ENCODE peak calls at places on chromosomes 13 and 19, in five cellular contexts. W is K562, S is GM12878, F is HepG2, V is GM23338. O is an unnamed sample.

GRCh38 chr19:49712397-49712859 is 21.5 kb downstream of the CPT1C start:
- DNase-seq in W (peak), S (no peak), F (peak), V (peak), O (peak)

GRCh38 chr13:95418946-95419345 is 117.7 kb upstream of the ABCC4 start:
- DNase-seq in W (no peak), S (no peak), F (no peak), V (no peak), O (no peak)

GRCh38 chr13:50366488-50367174 is 351.4 kb downstream of the KCNRG start:
- DNase-seq in W (no peak), S (peak), F (no peak), V (no peak), O (no peak)

GRCh38 chr19:5150331-5150901 is 181.5 kb downstream of the KDM4B start:
- DNase-seq in W (no peak), S (no peak), F (no peak), V (no peak), O (no peak)

GRCh38 chr13:42328672-42329071 is 56.7 kb downstream of the AKAP11 start:
- DNase-seq in W (no peak), S (no peak), F (no peak), V (no peak), O (no peak)

GRCh38 chr19:12628040-12629022 is 17.6 kb downstream of the ZNF791 start:
- DNase-seq in W (no peak), S (no peak), F (no peak), V (peak), O (no peak)

GRCh38 chr13:31485183-31485582 is 254.1 kb upstream of the RXFP2 start:
- DNase-seq in W (no peak), S (no peak), F (no peak), V (no peak), O (no peak)

GRCh38 chr13:31962661-31963345 is 68.8 kb upstream of the FRY start:
- DNase-seq in W (no peak), S (no peak), F (peak), V (no peak), O (no peak)

GRCh38 chr19:5292843-5293606 is 47.6 kb downstream of the PTPRS start:
- DNase-seq in W (peak), S (no peak), F (no peak), V (peak), O (peak)

GRCh38 chr13:51834581-51835158 is 10.3 kb downstream of the TMEM272 start:
- DNase-seq in W (no peak), S (no peak), F (no peak), V (no peak), O (no peak)

GRCh38 chr13:47215741-47216140 is 318.9 kb upstream of the HTR2A start:
- DNase-seq in W (no peak), S (no peak), F (no peak), V (peak), O (peak)

GRCh38 chr19:17334414-17335409 is at the start of gene ANO8:
- DNase-seq in W (peak), S (peak), F (peak), V (peak), O (peak)

GRCh38 chr19:17332360-17332676 is 2.3 kb downstream of the ANO8 start:
- DNase-seq in W (no peak), S (no peak), F (no peak), V (no peak), O (no peak)

GRCh38 chr19:17335575-17335974 is 920 bp upstream of the ANO8 start:
- DNase-seq in W (no peak), S (no peak), F (no peak), V (no peak), O (no peak)

GRCh38 chr19:17332677-17333581 is 1.7 kb downstream of the ANO8 start:
- DNase-seq in W (peak), S (peak), F (peak), V (peak), O (peak)

GRCh38 chr19:17333611-17334413 is 843 bp downstream of the ANO8 start:
- DNase-seq in W (peak), S (peak), F (no peak), V (peak), O (peak)
- TF ChIP-seq JUNB in W (no peak), S (peak), F (no peak), V (no peak), O (no peak)

DNA sequence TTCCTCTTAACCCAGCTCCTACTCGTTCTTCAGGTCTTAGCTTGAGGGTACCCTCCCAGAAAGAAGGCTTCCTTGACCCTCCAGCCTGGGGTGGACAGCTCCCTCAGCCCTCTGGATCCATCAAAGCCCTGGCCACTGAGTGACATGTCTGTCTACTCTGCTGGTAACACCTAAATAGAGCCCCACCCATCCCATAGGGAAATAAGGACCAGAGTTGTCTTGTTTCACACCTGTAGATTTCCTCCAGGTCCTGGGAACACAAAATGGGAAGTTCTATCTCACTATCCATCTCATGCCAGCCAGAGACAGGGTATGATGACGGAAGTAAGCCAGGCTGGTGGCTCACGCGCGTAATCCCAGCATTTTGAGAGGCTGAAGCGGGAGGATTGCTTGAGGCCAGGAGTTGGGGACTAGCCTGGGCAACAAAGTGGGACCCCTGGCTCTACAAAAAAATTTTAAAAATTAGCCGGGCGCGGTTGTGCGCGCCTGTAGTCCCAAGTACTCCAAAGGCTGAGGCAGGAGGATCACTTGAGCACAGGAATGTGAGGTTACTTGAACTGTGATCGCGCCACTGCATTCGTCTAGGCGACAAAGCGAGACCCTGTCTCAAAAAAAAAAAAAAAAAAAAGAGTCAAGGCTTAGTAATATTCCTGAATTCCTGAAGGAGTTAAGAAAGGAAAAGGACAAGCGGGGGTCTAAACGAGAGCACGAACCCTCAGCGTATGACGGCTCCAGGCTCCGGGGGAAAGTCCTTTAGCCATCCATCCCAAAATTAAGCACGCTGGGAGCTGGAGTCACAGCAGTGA is 544 bp upstream of the CCDC97 start:
- DNase-seq in W (no peak), S (no peak), F (no peak), V (no peak), O (no peak)
- TF ChIP-seq JUNB in W (no peak), S (no peak), F (no peak), V (no peak), O (no peak)

GRCh38 chr19:1744133-1744665 is 9.1 kb upstream of the ONECUT3 start:
- DNase-seq in W (no peak), S (no peak), F (no peak), V (no peak), O (no peak)
- TF ChIP-seq JUNB in W (no peak), S (no peak), F (no peak), V (no peak), O (no peak)

GRCh38 chr19:31389874-31390273 is 40.6 kb upstream of the TSHZ3 start:
- DNase-seq in W (no peak), S (no peak), F (no peak), V (no peak), O (no peak)

GRCh38 chr19:31390721-31391120 is 41.5 kb upstream of the TSHZ3 start:
- DNase-seq in W (no peak), S (no peak), F (no peak), V (no peak), O (no peak)

GRCh38 chr19:31387662-31388175 is 38.5 kb upstream of the TSHZ3 start:
- DNase-seq in W (no peak), S (no peak), F (no peak), V (no peak), O (no peak)

GRCh38 chr19:31392514-31392913 is 43.3 kb upstream of the TSHZ3 start:
- DNase-seq in W (no peak), S (no peak), F (no peak), V (no peak), O (no peak)

GRCh38 chr19:31391518-31391917 is 42.3 kb upstream of the TSHZ3 start:
- DNase-seq in W (no peak), S (no peak), F (no peak), V (no peak), O (no peak)
- TF ChIP-seq JUNB in W (no peak), S (no peak), F (no peak), V (no peak), O (no peak)

DNA sequence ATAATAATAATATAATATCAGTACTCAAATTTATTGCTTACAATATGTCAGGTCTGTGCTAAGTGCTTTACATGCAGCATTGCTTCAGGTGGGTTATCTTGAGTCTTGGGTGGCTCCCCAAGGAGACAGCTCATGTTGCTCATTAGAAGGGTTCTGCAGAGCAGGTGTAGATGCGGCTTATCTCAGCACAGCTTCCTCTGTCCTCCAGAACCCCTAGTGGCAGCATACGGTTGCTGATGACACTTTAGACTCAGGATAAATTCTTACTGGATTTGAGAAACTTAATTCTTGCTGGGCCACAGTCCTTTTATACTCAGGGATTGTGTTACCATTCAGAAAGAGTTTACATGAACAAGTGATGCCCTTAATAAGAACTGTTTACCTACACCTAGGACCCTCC is 8.9 kb downstream of the COG3 start:
- DNase-seq in W (peak), S (no peak), F (peak), V (peak), O (peak)
- TF ChIP-seq JUNB in W (no peak), S (no peak), F (no peak), V (no peak), O (no peak)

GRCh38 chr19:7595466-7596133 is at the start of gene CAMSAP3:
- DNase-seq in W (peak), S (no peak), F (peak), V (peak), O (peak)
- TF ChIP-seq JUNB in W (no peak), S (no peak), F (no peak), V (no peak), O (no peak)

GRCh38 chr13:99626461-99627082 is 125.3 kb downstream of the TM9SF2 start:
- DNase-seq in W (no peak), S (no peak), F (no peak), V (no peak), O (no peak)
- TF ChIP-seq JUNB in W (no peak), S (no peak), F (no peak), V (no peak), O (no peak)

GRCh38 chr19:31102674-31103073 is 246.6 kb downstream of the TSHZ3 start:
- DNase-seq in W (no peak), S (no peak), F (no peak), V (no peak), O (no peak)
- TF ChIP-seq JUNB in W (no peak), S (no peak), F (no peak), V (no peak), O (no peak)

DNA sequence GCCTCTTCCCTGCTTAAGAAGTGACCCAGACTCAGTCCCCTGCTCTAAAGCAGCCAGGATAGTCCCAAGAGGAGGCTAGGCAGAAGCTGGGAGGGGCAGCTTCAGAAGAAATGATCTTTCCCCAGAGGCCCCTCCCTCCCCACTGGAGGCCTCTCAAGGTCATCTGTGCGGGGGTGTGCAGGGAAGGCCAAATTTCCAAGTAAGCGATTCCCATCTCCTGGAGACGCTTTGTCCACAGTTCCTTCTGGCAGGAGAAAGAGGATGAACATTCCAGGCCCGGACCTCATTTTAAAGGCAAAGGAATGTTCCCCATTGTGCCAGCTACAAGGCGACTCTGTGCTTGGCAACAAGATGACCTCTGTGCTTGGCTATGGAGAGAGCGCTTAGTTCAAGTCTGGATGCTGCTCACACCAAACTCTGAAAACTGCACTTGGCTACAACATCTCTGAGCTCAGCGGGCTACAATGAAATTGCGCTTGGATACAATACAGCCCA is 23.5 kb downstream of the COL5A3 start:
- DNase-seq in W (no peak), S (no peak), F (no peak), V (peak), O (no peak)
- TF ChIP-seq JUNB in W (no peak), S (no peak), F (no peak), V (no peak), O (no peak)

GRCh38 chr13:75637101-75637774 is 1.1 kb downstream of the LMO7 start:
- DNase-seq in W (no peak), S (no peak), F (no peak), V (peak), O (no peak)
- TF ChIP-seq JUNB in W (no peak), S (no peak), F (no peak), V (no peak), O (no peak)